ENCODE peak calls at places on chromosomes 16 and 17, in eight cellular contexts. One of them, this sample, is unnamed.

GRCh38 chr16:27407158-27407557 is 5.2 kb downstream of the IL21R start:
- DNase-seq in CD14-positive monocyte: no peak
- DNase-seq in tibial nerve: no peak
- DNase-seq in astrocyte: no peak
- DNase-seq in bronchial epithelial cell: no peak
- DNase-seq in glutamatergic neuron: no peak
- DNase-seq in GM23338: no peak
- DNase-seq in PC-9: no peak
- DNase-seq in this sample: no peak

GRCh38 chr16:1778200-1779179 is 3.9 kb downstream of the SPSB3 start:
- DNase-seq in astrocyte: no peak
- DNase-seq in GM23338: no peak
- DNase-seq in PC-9: no peak
- DNase-seq in glutamatergic neuron: peak; percentile 18
- DNase-seq in tibial nerve: no peak
- DNase-seq in CD14-positive monocyte: no peak
- DNase-seq in bronchial epithelial cell: no peak
- DNase-seq in this sample: no peak

GRCh38 chr17:4771519-4772234 is at the start of gene TM4SF5:
- DNase-seq in glutamatergic neuron: no peak
- DNase-seq in PC-9: no peak
- DNase-seq in bronchial epithelial cell: no peak
- DNase-seq in tibial nerve: no peak
- DNase-seq in GM23338: no peak
- DNase-seq in CD14-positive monocyte: no peak
- DNase-seq in astrocyte: no peak
- DNase-seq in this sample: no peak

GRCh38 chr16:66809765-66810164 is 8.4 kb upstream of the TERB1 start:
- DNase-seq in PC-9: no peak
- DNase-seq in astrocyte: no peak
- DNase-seq in CD14-positive monocyte: no peak
- DNase-seq in bronchial epithelial cell: no peak
- DNase-seq in glutamatergic neuron: no peak
- DNase-seq in tibial nerve: no peak
- DNase-seq in GM23338: no peak
- DNase-seq in this sample: no peak

GRCh38 chr17:17710728-17711541 is 29.7 kb downstream of the RAI1 start:
- DNase-seq in GM23338: peak; percentile 92
- DNase-seq in CD14-positive monocyte: no peak
- DNase-seq in PC-9: peak; percentile 96
- DNase-seq in astrocyte: peak; percentile 89
- DNase-seq in tibial nerve: no peak
- DNase-seq in bronchial epithelial cell: peak; percentile 92
- DNase-seq in glutamatergic neuron: no peak
- DNase-seq in this sample: no peak

GRCh38 chr17:53924530-53925455 is 102.1 kb downstream of the KIF2B start:
- DNase-seq in astrocyte: no peak
- DNase-seq in GM23338: peak; percentile 36
- DNase-seq in glutamatergic neuron: no peak
- DNase-seq in bronchial epithelial cell: no peak
- DNase-seq in PC-9: no peak
- DNase-seq in CD14-positive monocyte: no peak
- DNase-seq in tibial nerve: no peak
- DNase-seq in this sample: no peak

GRCh38 chr17:43359469-43360105 is 39.2 kb upstream of the ARL4D start:
- DNase-seq in glutamatergic neuron: no peak
- DNase-seq in tibial nerve: no peak
- DNase-seq in bronchial epithelial cell: no peak
- DNase-seq in PC-9: no peak
- DNase-seq in CD14-positive monocyte: no peak
- DNase-seq in astrocyte: no peak
- DNase-seq in GM23338: no peak
- DNase-seq in this sample: no peak

GRCh38 chr16:23333034-23333579 is 31.0 kb downstream of the SCNN1B start:
- DNase-seq in GM23338: no peak
- DNase-seq in bronchial epithelial cell: no peak
- DNase-seq in PC-9: no peak
- DNase-seq in tibial nerve: no peak
- DNase-seq in glutamatergic neuron: no peak
- DNase-seq in astrocyte: no peak
- DNase-seq in CD14-positive monocyte: no peak
- DNase-seq in this sample: no peak

GRCh38 chr16:74698220-74698619 is 2.4 kb downstream of the MLKL start:
- DNase-seq in PC-9: no peak
- DNase-seq in glutamatergic neuron: no peak
- DNase-seq in CD14-positive monocyte: no peak
- DNase-seq in bronchial epithelial cell: peak; percentile 29
- DNase-seq in astrocyte: no peak
- DNase-seq in GM23338: no peak
- DNase-seq in tibial nerve: no peak
- DNase-seq in this sample: peak; percentile 57

GRCh38 chr16:4957420-4957719 is 760 bp upstream of the SEC14L5 start:
- DNase-seq in glutamatergic neuron: no peak
- DNase-seq in GM23338: no peak
- DNase-seq in tibial nerve: no peak
- DNase-seq in CD14-positive monocyte: no peak
- DNase-seq in astrocyte: no peak
- DNase-seq in PC-9: no peak
- DNase-seq in bronchial epithelial cell: no peak
- DNase-seq in this sample: no peak

GRCh38 chr17:43871947-43872690 is 25.1 kb downstream of the CD300LG start:
- DNase-seq in bronchial epithelial cell: peak; percentile 34
- DNase-seq in tibial nerve: no peak
- DNase-seq in PC-9: peak; percentile 70
- DNase-seq in astrocyte: no peak
- DNase-seq in CD14-positive monocyte: no peak
- DNase-seq in glutamatergic neuron: no peak
- DNase-seq in GM23338: no peak
- DNase-seq in this sample: no peak

GRCh38 chr16:27995378-27995777 is 68.1 kb downstream of the GSG1L start:
- DNase-seq in glutamatergic neuron: no peak
- DNase-seq in astrocyte: no peak
- DNase-seq in tibial nerve: no peak
- DNase-seq in CD14-positive monocyte: no peak
- DNase-seq in GM23338: no peak
- DNase-seq in bronchial epithelial cell: no peak
- DNase-seq in PC-9: no peak
- DNase-seq in this sample: no peak

GRCh38 chr17:64736804-64737492 is 74.8 kb upstream of the SMURF2 start:
- DNase-seq in PC-9: peak; percentile 44
- DNase-seq in tibial nerve: no peak
- DNase-seq in glutamatergic neuron: no peak
- DNase-seq in bronchial epithelial cell: peak; percentile 49
- DNase-seq in CD14-positive monocyte: no peak
- DNase-seq in GM23338: peak; percentile 56
- DNase-seq in astrocyte: peak; percentile 32
- DNase-seq in this sample: no peak

GRCh38 chr17:68006797-68007196 is 10.5 kb upstream of the C17orf58 start:
- DNase-seq in tibial nerve: no peak
- DNase-seq in bronchial epithelial cell: no peak
- DNase-seq in PC-9: no peak
- DNase-seq in CD14-positive monocyte: no peak
- DNase-seq in glutamatergic neuron: no peak
- DNase-seq in astrocyte: no peak
- DNase-seq in GM23338: no peak
- DNase-seq in this sample: no peak

GRCh38 chr17:45936610-45937009 is 42.3 kb downstream of the MAPT start:
- DNase-seq in tibial nerve: no peak
- DNase-seq in bronchial epithelial cell: no peak
- DNase-seq in astrocyte: no peak
- DNase-seq in CD14-positive monocyte: no peak
- DNase-seq in PC-9: no peak
- DNase-seq in GM23338: no peak
- DNase-seq in glutamatergic neuron: no peak
- DNase-seq in this sample: no peak

GRCh38 chr17:17635126-17635525 is 43.6 kb upstream of the PEMT start:
- DNase-seq in glutamatergic neuron: peak; percentile 23
- DNase-seq in astrocyte: no peak
- DNase-seq in CD14-positive monocyte: no peak
- DNase-seq in tibial nerve: no peak
- DNase-seq in GM23338: no peak
- DNase-seq in bronchial epithelial cell: no peak
- DNase-seq in PC-9: no peak
- DNase-seq in this sample: no peak

GRCh38 chr17:62727916-62728672 is 80.0 kb downstream of the MARCHF10 start:
- DNase-seq in tibial nerve: no peak
- DNase-seq in PC-9: no peak
- DNase-seq in CD14-positive monocyte: no peak
- DNase-seq in glutamatergic neuron: peak; percentile 45
- DNase-seq in astrocyte: no peak
- DNase-seq in bronchial epithelial cell: no peak
- DNase-seq in GM23338: peak; percentile 44
- DNase-seq in this sample: no peak

GRCh38 chr17:64262422-64263260 is at the start of gene TEX2:
- DNase-seq in glutamatergic neuron: peak; percentile 44
- DNase-seq in tibial nerve: peak; percentile 32
- DNase-seq in PC-9: no peak
- DNase-seq in CD14-positive monocyte: no peak
- DNase-seq in GM23338: peak; percentile 40
- DNase-seq in bronchial epithelial cell: no peak
- DNase-seq in astrocyte: no peak
- DNase-seq in this sample: peak; percentile 62

GRCh38 chr16:5490499-5490898 is 392.9 kb upstream of the EEF2KMT start:
- DNase-seq in glutamatergic neuron: peak; percentile 79
- DNase-seq in tibial nerve: peak; percentile 5
- DNase-seq in PC-9: no peak
- DNase-seq in bronchial epithelial cell: no peak
- DNase-seq in CD14-positive monocyte: no peak
- DNase-seq in astrocyte: no peak
- DNase-seq in GM23338: peak; percentile 85
- DNase-seq in this sample: no peak

GRCh38 chr17:57120814-57121213 is 35.8 kb downstream of the AKAP1 start:
- DNase-seq in bronchial epithelial cell: no peak
- DNase-seq in PC-9: no peak
- DNase-seq in glutamatergic neuron: no peak
- DNase-seq in tibial nerve: no peak
- DNase-seq in CD14-positive monocyte: no peak
- DNase-seq in astrocyte: no peak
- DNase-seq in GM23338: no peak
- DNase-seq in this sample: no peak

GRCh38 chr16:74611721-74612120 is 4.8 kb upstream of the GLG1 start:
- DNase-seq in tibial nerve: no peak
- DNase-seq in CD14-positive monocyte: no peak
- DNase-seq in glutamatergic neuron: no peak
- DNase-seq in GM23338: no peak
- DNase-seq in bronchial epithelial cell: no peak
- DNase-seq in PC-9: no peak
- DNase-seq in astrocyte: peak; percentile 53
- DNase-seq in this sample: no peak

DNA sequence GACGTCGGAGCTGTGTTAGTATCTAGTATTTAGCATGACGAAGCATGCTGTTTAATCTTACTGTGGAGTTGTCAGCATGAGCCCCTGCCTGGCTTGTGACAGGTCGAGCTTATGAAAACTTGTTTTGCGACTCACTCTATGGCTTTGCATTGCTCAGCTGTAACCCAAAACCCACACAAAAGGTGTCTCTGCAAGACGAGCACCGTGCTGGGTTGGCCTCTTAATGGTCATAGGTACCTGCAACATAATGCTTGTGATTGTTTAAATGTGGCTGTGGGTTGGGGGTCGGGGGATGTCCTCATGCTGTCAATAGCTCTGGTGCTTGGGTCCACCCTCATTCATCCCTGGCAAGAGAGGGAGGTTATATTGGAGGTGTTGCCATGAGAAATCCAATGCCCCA is 5.4 kb downstream of the NTN1 start:
- DNase-seq in CD14-positive monocyte: no peak
- DNase-seq in tibial nerve: no peak
- DNase-seq in glutamatergic neuron: no peak
- DNase-seq in GM23338: no peak
- DNase-seq in astrocyte: no peak
- DNase-seq in PC-9: no peak
- DNase-seq in bronchial epithelial cell: no peak
- DNase-seq in this sample: no peak
- TF ChIP-seq CTCF in CD14-positive monocyte: no peak
- TF ChIP-seq CTCF in tibial nerve: no peak
- TF ChIP-seq CTCF in glutamatergic neuron: no peak
- TF ChIP-seq CTCF in GM23338: no peak
- TF ChIP-seq CTCF in astrocyte: no peak
- TF ChIP-seq CTCF in PC-9: no peak
- TF ChIP-seq CTCF in bronchial epithelial cell: no peak
- TF ChIP-seq CTCF in this sample: no peak

GRCh38 chr16:3661922-3662321 is 7.4 kb downstream of the DNASE1 start:
- DNase-seq in GM23338: no peak
- DNase-seq in tibial nerve: no peak
- DNase-seq in CD14-positive monocyte: no peak
- DNase-seq in glutamatergic neuron: no peak
- DNase-seq in astrocyte: no peak
- DNase-seq in PC-9: no peak
- DNase-seq in bronchial epithelial cell: no peak
- DNase-seq in this sample: no peak
- TF ChIP-seq CTCF in GM23338: no peak
- TF ChIP-seq CTCF in tibial nerve: no peak
- TF ChIP-seq CTCF in CD14-positive monocyte: no peak
- TF ChIP-seq CTCF in glutamatergic neuron: no peak
- TF ChIP-seq CTCF in astrocyte: no peak
- TF ChIP-seq CTCF in PC-9: no peak
- TF ChIP-seq CTCF in bronchial epithelial cell: no peak
- TF ChIP-seq CTCF in this sample: no peak

GRCh38 chr17:80285237-80285920 is 24.7 kb downstream of the RNF213 start:
- DNase-seq in GM23338: no peak
- DNase-seq in CD14-positive monocyte: no peak
- DNase-seq in PC-9: no peak
- DNase-seq in glutamatergic neuron: no peak
- DNase-seq in bronchial epithelial cell: no peak
- DNase-seq in astrocyte: no peak
- DNase-seq in tibial nerve: no peak
- DNase-seq in this sample: no peak

GRCh38 chr17:80286638-80286960 is 25.9 kb downstream of the RNF213 start:
- DNase-seq in bronchial epithelial cell: no peak
- DNase-seq in CD14-positive monocyte: no peak
- DNase-seq in PC-9: no peak
- DNase-seq in astrocyte: no peak
- DNase-seq in GM23338: no peak
- DNase-seq in tibial nerve: no peak
- DNase-seq in glutamatergic neuron: no peak
- DNase-seq in this sample: no peak

GRCh38 chr17:80283116-80283852 is 22.6 kb downstream of the RNF213 start:
- DNase-seq in CD14-positive monocyte: no peak
- DNase-seq in tibial nerve: no peak
- DNase-seq in astrocyte: no peak
- DNase-seq in bronchial epithelial cell: no peak
- DNase-seq in glutamatergic neuron: peak; percentile 67
- DNase-seq in PC-9: no peak
- DNase-seq in GM23338: no peak
- DNase-seq in this sample: no peak

GRCh38 chr17:80287038-80287437 is 26.4 kb downstream of the RNF213 start:
- DNase-seq in GM23338: no peak
- DNase-seq in astrocyte: no peak
- DNase-seq in CD14-positive monocyte: no peak
- DNase-seq in bronchial epithelial cell: no peak
- DNase-seq in PC-9: no peak
- DNase-seq in glutamatergic neuron: no peak
- DNase-seq in tibial nerve: no peak
- DNase-seq in this sample: no peak

GRCh38 chr17:80284631-80285030 is 24.0 kb downstream of the RNF213 start:
- DNase-seq in GM23338: peak; percentile 71
- DNase-seq in tibial nerve: no peak
- DNase-seq in bronchial epithelial cell: no peak
- DNase-seq in PC-9: no peak
- DNase-seq in astrocyte: no peak
- DNase-seq in CD14-positive monocyte: no peak
- DNase-seq in glutamatergic neuron: no peak
- DNase-seq in this sample: no peak
- TF ChIP-seq CTCF in GM23338: peak; percentile 63
- TF ChIP-seq CTCF in tibial nerve: no peak
- TF ChIP-seq CTCF in bronchial epithelial cell: no peak
- TF ChIP-seq CTCF in PC-9: no peak
- TF ChIP-seq CTCF in astrocyte: no peak
- TF ChIP-seq CTCF in CD14-positive monocyte: no peak
- TF ChIP-seq CTCF in glutamatergic neuron: no peak
- TF ChIP-seq CTCF in this sample: no peak

GRCh38 chr17:28499366-28499668 is 6.8 kb upstream of the FOXN1 start:
- DNase-seq in CD14-positive monocyte: no peak
- DNase-seq in astrocyte: no peak
- DNase-seq in tibial nerve: no peak
- DNase-seq in PC-9: no peak
- DNase-seq in GM23338: no peak
- DNase-seq in glutamatergic neuron: no peak
- DNase-seq in bronchial epithelial cell: no peak
- DNase-seq in this sample: no peak
- TF ChIP-seq CTCF in CD14-positive monocyte: no peak
- TF ChIP-seq CTCF in astrocyte: no peak
- TF ChIP-seq CTCF in tibial nerve: no peak
- TF ChIP-seq CTCF in PC-9: no peak
- TF ChIP-seq CTCF in GM23338: no peak
- TF ChIP-seq CTCF in glutamatergic neuron: no peak
- TF ChIP-seq CTCF in bronchial epithelial cell: no peak
- TF ChIP-seq CTCF in this sample: no peak

This sample was measured in GM13976.